ENCODE peak calls at places on chromosomes 2 and 18, in four cellular contexts. K, G, T and Y are unnamed samples.

GRCh38 chr2:20093263-20094141 is 42.1 kb upstream of the LAPTM4A start:
- DNase-seq in K (peak), G (peak), T (peak), Y (peak)

GRCh38 chr2:23649819-23650218 is 264.8 kb downstream of the KLHL29 start:
- DNase-seq in K (no peak), G (no peak), T (no peak), Y (no peak)

GRCh38 chr2:233039217-233040173 is 7.0 kb downstream of the NEU2 start:
- DNase-seq in G (no peak), K (no peak), T (no peak), Y (no peak)

GRCh38 chr2:56127013-56127772 is 56.6 kb upstream of the CCDC85A start:
- DNase-seq in T (no peak), K (no peak), G (no peak), Y (no peak)

GRCh38 chr18:8107426-8107825 is 501.8 kb upstream of the RAB12 start:
- DNase-seq in K (no peak), G (no peak), T (no peak), Y (no peak)

GRCh38 chr2:182070736-182071135 is 85.1 kb downstream of the PPP1R1C start:
- DNase-seq in G (no peak), K (no peak), T (no peak), Y (no peak)

GRCh38 chr2:196066794-196067382 is 1.7 kb downstream of the DNAH7 start:
- DNase-seq in G (no peak), T (peak), K (peak), Y (peak)

GRCh38 chr2:139177041-139177440 is 396.9 kb upstream of the NXPH2 start:
- DNase-seq in K (no peak), G (no peak), T (no peak), Y (no peak)

GRCh38 chr2:16214861-16215260 is 274.5 kb downstream of the MYCN start:
- DNase-seq in T (no peak), G (no peak), K (no peak), Y (no peak)

GRCh38 chr2:108616731-108617161 is 82.5 kb downstream of the LIMS1 start:
- DNase-seq in T (no peak), G (peak), K (no peak), Y (peak)

GRCh38 chr18:10878703-10879102 is 270.7 kb downstream of the PIEZO2 start:
- DNase-seq in K (no peak), G (peak), T (no peak), Y (no peak)

GRCh38 chr2:62458206-62459035 is 47.6 kb downstream of the TMEM17 start:
- DNase-seq in G (no peak), T (no peak), K (no peak), Y (peak)

GRCh38 chr2:39664898-39665591 is 672 bp upstream of the TMEM178A start:
- DNase-seq in G (no peak), T (no peak), K (no peak), Y (no peak)

GRCh38 chr2:161946489-161947107 is 127.4 kb downstream of the DPP4 start:
- DNase-seq in T (peak), G (no peak), K (peak), Y (peak)

GRCh38 chr2:196849895-196850294 is 40.7 kb upstream of the C2orf66 start:
- DNase-seq in T (peak), K (no peak), G (peak), Y (peak)

GRCh38 chr2:202848813-202849212 is 22.8 kb downstream of the ICA1L start:
- DNase-seq in T (no peak), K (no peak), G (no peak), Y (peak)

GRCh38 chr2:127678991-127679390 is 3.7 kb upstream of the LIMS2 start:
- DNase-seq in G (no peak), T (no peak), K (no peak), Y (no peak)

GRCh38 chr2:10983711-10984110 is 72.0 kb downstream of the KCNF1 start:
- DNase-seq in K (no peak), G (no peak), T (no peak), Y (no peak)

GRCh38 chr2:146666336-146666735 is 1178.5 kb upstream of the ACVR2A start:
- DNase-seq in G (no peak), K (no peak), T (peak), Y (no peak)

GRCh38 chr18:46641917-46642316 is 15.1 kb downstream of the LOXHD1 start:
- DNase-seq in T (no peak), G (no peak), K (no peak), Y (no peak)

GRCh38 chr2:121596221-121597080 is 52.8 kb downstream of the CLASP1 start:
- DNase-seq in K (peak), T (peak), G (peak), Y (peak)

GRCh38 chr2:62736899-62737559 is 31.5 kb downstream of the EHBP1 start:
- DNase-seq in T (no peak), K (no peak), G (no peak), Y (no peak)

GRCh38 chr2:130183500-130184373 is 1.7 kb downstream of the MZT2B start:
- DNase-seq in T (no peak), K (no peak), G (no peak), Y (peak)

GRCh38 chr18:23963443-23964185 is 50.9 kb upstream of the TTC39C start:
- DNase-seq in G (no peak), T (peak), K (no peak), Y (no peak)

GRCh38 chr2:27804146-27804545 is 32.6 kb downstream of the MRPL33 start:
- DNase-seq in T (no peak), K (no peak), G (no peak), Y (peak)

GRCh38 chr2:46943881-46944798 is 28.5 kb upstream of the MCFD2 start:
- DNase-seq in K (no peak), G (no peak), T (no peak), Y (no peak)

GRCh38 chr2:237298323-237299118 is 115.4 kb downstream of the COL6A3 start:
- DNase-seq in G (no peak), T (peak), K (peak), Y (peak)

GRCh38 chr2:145038041-145038525 is 518.2 kb upstream of the ZEB2 start:
- DNase-seq in G (no peak), K (no peak), T (peak), Y (no peak)

GRCh38 chr2:10414591-10414990 is 33.5 kb downstream of the ODC1 start:
- DNase-seq in K (no peak), G (no peak), T (no peak), Y (no peak)

GRCh38 chr2:65663831-65664407 is 231.5 kb upstream of the SPRED2 start:
- DNase-seq in T (no peak), G (no peak), K (no peak), Y (no peak)

GRCh38 chr2:204051476-204051875 is 114.9 kb downstream of the ICOS start:
- DNase-seq in G (no peak), T (peak), K (peak), Y (no peak)

GRCh38 chr18:36298113-36298701 is 694 bp downstream of the FHOD3 start:
- DNase-seq in K (no peak), T (no peak), G (no peak), Y (no peak)

GRCh38 chr18:51168031-51168742 is 29.3 kb downstream of the MEX3C start:
- DNase-seq in G (no peak), K (no peak), T (peak), Y (no peak)

GRCh38 chr2:17644997-17645715 is 104.7 kb downstream of the VSNL1 start:
- DNase-seq in T (no peak), K (no peak), G (no peak), Y (peak)

GRCh38 chr2:17649026-17649425 is 104.6 kb downstream of the SMC6 start:
- DNase-seq in T (no peak), K (no peak), G (no peak), Y (no peak)

GRCh38 chr2:17648571-17648970 is 105.0 kb downstream of the SMC6 start:
- DNase-seq in K (no peak), G (no peak), T (no peak), Y (no peak)

GRCh38 chr2:17646838-17647701 is 106.5 kb downstream of the SMC6 start:
- DNase-seq in G (no peak), K (no peak), T (no peak), Y (no peak)

DNA sequence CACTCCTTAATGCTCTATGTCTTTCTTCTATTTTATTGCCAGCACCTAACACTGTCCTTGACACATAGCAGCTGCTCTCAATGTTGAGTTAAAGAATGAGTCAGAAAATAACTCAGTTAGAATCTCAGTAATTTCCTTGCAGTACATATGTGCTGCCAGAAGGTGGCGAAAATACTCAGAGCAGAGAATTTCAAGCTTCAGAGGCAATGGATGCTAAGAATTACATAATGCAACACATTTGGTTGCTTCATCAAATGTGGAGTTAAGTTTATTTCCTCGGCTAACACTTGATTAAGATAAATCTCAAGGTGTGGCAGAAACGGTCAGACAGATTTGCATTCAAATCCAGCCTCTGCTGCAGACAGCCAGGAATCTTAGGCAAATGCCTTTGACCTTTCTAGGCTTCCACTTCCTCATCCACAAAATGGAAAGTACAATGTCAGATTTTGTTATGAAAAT is 105.6 kb downstream of the VSNL1 start:
- DNase-seq in G (peak), K (peak), T (peak), Y (peak)
- H3K4me3 ChIP-seq in G (no peak), K (no peak), T (no peak), Y (no peak)

GRCh38 chr18:55635439-55635838 is 47.4 kb upstream of the TCF4 start:
- DNase-seq in K (no peak), G (no peak), T (no peak), Y (peak)

GRCh38 chr18:55637204-55637603 is 49.2 kb upstream of the TCF4 start:
- DNase-seq in G (no peak), K (no peak), T (no peak), Y (no peak)

GRCh38 chr18:55629136-55629535 is 41.1 kb upstream of the TCF4 start:
- DNase-seq in G (no peak), T (no peak), K (no peak), Y (no peak)

GRCh38 chr18:55633032-55633431 is 45.0 kb upstream of the TCF4 start:
- DNase-seq in T (no peak), G (no peak), K (no peak), Y (peak)

DNA sequence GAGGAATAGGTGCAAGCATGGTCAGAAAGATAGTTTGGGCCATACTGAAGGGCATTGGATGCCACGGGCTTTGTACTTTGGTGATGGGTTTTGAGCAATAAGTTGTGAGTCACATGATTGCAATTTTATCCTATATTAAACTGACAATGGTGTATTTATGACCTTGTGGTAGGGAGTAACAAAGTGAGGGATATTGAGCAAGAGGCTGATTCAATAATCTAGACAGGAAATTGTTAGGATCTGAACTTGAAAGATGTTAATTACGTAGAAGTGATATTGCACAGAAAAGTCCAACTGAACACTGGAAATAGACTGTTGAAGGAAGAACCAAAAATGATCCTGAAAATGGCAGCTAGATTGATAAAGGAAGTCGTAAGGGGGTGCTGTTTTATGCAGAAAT is 46.6 kb upstream of the TCF4 start:
- DNase-seq in K (no peak), T (no peak), G (no peak), Y (peak)
- TF ChIP-seq CTCF in K (no peak), T (no peak), G (no peak), Y (no peak)

GRCh38 chr18:72866901-72867701 is 686 bp downstream of the NETO1 start:
- DNase-seq in G (no peak), K (no peak), T (no peak), Y (no peak)
- H3K4me3 ChIP-seq in G (no peak), K (no peak), T (peak), Y (no peak)

GRCh38 chr18:53701697-53702096 is 522.8 kb downstream of the MBD2 start:
- DNase-seq in T (no peak), K (no peak), G (no peak), Y (no peak)

GRCh38 chr18:53702480-53702879 is 522.0 kb downstream of the MBD2 start:
- DNase-seq in T (no peak), K (no peak), G (no peak), Y (no peak)

DNA sequence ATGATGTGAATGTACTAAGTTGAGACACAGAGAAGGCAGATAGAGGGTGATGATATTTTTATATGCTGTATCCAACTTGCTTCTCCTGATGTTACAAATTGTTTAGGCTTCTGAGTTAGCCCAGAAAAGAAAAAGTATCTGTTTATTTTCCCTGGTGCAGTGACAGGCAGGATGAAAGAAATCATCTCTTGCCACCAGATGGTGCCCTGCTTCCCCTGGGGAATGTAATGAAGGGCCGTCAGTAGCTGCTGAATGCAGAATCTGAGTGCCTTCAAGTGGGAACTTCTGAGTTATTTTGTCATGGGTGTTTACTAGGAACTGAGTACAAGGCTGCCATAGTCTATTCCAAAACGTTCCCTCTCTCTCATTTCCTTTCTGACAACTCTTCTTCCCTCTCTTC is 525.6 kb downstream of the MBD2 start:
- DNase-seq in T (peak), G (no peak), K (no peak), Y (peak)
- TF ChIP-seq CTCF in T (peak), G (no peak), K (peak), Y (peak)

DNA sequence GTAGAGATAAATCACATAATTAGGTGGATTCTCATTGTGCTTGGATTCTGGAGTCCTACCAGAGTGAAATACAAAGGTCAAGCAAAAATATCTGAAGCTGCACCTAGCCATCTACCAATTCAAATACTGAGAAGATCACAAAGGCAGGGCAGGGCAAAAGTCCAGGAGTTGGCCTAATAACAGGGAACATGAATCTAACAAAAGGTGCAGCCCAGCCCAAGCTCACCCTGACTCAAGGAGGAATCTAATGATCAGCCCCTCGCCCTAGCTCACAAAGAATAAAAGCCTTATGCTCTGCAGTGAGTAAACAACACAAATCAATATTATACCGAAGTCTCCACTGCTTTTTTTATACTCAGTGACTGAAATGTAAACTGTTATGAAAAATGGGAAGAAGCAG is 49.3 kb downstream of the ANTXR1 start:
- DNase-seq in K (no peak), T (peak), G (no peak), Y (no peak)
- H3K4me3 ChIP-seq in K (no peak), T (no peak), G (no peak), Y (no peak)

GRCh38 chr2:37992631-37993030 is 67.5 kb downstream of the RMDN2 start:
- DNase-seq in K (no peak), T (no peak), G (no peak), Y (no peak)

GRCh38 chr2:37997629-37998028 is 72.5 kb downstream of the RMDN2 start:
- DNase-seq in K (no peak), G (no peak), T (no peak), Y (peak)

DNA sequence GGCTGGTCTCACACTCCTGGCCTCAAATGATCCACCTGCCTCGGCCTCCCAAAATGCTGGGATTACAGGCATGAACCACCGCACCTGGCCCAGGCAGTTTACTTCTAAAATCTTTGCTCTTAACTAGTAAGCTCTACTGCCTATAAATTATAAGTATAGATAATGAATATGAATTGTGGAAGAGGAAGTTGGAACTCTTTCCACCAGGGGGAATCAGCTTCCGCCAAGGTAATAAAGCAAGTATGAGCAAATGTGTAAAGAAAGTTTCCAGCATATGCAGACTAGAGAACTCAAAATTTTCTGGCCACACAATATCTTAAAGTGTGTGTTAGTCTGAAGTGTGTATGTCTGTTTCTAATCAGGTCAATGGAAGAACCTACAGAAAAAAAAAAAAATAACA is 68.0 kb downstream of the RMDN2 start:
- DNase-seq in T (peak), K (no peak), G (no peak), Y (peak)
- TF ChIP-seq CTCF in T (no peak), K (peak), G (peak), Y (no peak)

GRCh38 chr2:128817171-128817570 is 498.5 kb upstream of the HS6ST1 start:
- DNase-seq in T (no peak), K (no peak), G (no peak), Y (no peak)
- H3K4me3 ChIP-seq in T (no peak), K (no peak), G (no peak), Y (no peak)

GRCh38 chr2:17573085-17573805 is 32.7 kb downstream of the VSNL1 start:
- DNase-seq in K (no peak), T (no peak), G (no peak), Y (peak)
- TF ChIP-seq CTCF in K (peak), T (no peak), G (peak), Y (peak)

GRCh38 chr2:151953467-151953866 is 125.2 kb upstream of the ARL5A start:
- DNase-seq in T (no peak), K (no peak), G (no peak), Y (no peak)
- H3K4me3 ChIP-seq in T (no peak), K (no peak), G (no peak), Y (no peak)

GRCh38 chr2:231604101-231604684 is 11.5 kb downstream of the TEX44 start:
- DNase-seq in T (no peak), K (no peak), G (peak), Y (no peak)
- TF ChIP-seq CTCF in T (no peak), K (no peak), G (peak), Y (no peak)